ENCODE peak calls at places on chromosome 1, in nine cellular contexts. R is epithelial cell of esophagus, T is fibroblast of lung, A is retinal pigment epithelial cell, N is GM10248, E is left ventricle myocardium inferior, D is psoas muscle, P is heart right ventricle, Y is HepG2. Z is an unnamed sample.

GRCh38 chr1:183630748-183631147 is 4.8 kb downstream of the ARPC5 start:
- DNase-seq in R (no peak), T (peak), A (peak), N (no peak), E (no peak), D (no peak), P (no peak), Y (no peak), Z (peak)

GRCh38 chr1:44059956-44060355 is 28.7 kb upstream of the SLC6A9 start:
- DNase-seq in R (no peak), T (peak), A (no peak), N (no peak), E (no peak), D (no peak), P (no peak), Y (no peak), Z (peak)

GRCh38 chr1:85621430-85621829 is 40.9 kb downstream of the CCN1 start:
- DNase-seq in R (no peak), T (no peak), A (no peak), N (no peak), E (no peak), D (no peak), P (no peak), Y (no peak), Z (no peak)

GRCh38 chr1:154151311-154151710 is 3.6 kb downstream of the NUP210L start:
- DNase-seq in R (no peak), T (no peak), A (no peak), N (no peak), E (no peak), D (no peak), P (no peak), Y (no peak), Z (peak)

GRCh38 chr1:31470794-31471315 is 57.8 kb downstream of the SERINC2 start:
- DNase-seq in R (no peak), T (no peak), A (no peak), N (no peak), E (no peak), D (no peak), P (no peak), Y (no peak), Z (no peak)

GRCh38 chr1:91569411-91570104 is 68.9 kb downstream of the CDC7 start:
- DNase-seq in R (peak), T (peak), A (peak), N (no peak), E (peak), D (peak), P (peak), Y (no peak), Z (peak)

GRCh38 chr1:70034403-70034802 is 171.0 kb downstream of the LRRC40 start:
- DNase-seq in R (peak), T (peak), A (no peak), N (no peak), E (no peak), D (no peak), P (no peak), Y (peak), Z (peak)

GRCh38 chr1:230186003-230186863 is 119.2 kb downstream of the GALNT2 start:
- DNase-seq in R (peak), T (peak), A (peak), N (no peak), E (no peak), D (peak), P (no peak), Y (peak), Z (peak)

GRCh38 chr1:156102634-156103511 is 11.6 kb upstream of the LMNA start:
- DNase-seq in R (no peak), T (peak), A (no peak), N (no peak), E (no peak), D (no peak), P (no peak), Y (peak), Z (no peak)

GRCh38 chr1:188043536-188044245 is 1214.9 kb downstream of the PLA2G4A start:
- DNase-seq in R (peak), T (no peak), A (no peak), N (no peak), E (no peak), D (no peak), P (no peak), Y (no peak), Z (no peak)

GRCh38 chr1:55679971-55680370 is 464.8 kb upstream of the USP24 start:
- DNase-seq in R (no peak), T (peak), A (no peak), N (no peak), E (no peak), D (no peak), P (no peak), Y (no peak), Z (no peak)

GRCh38 chr1:21280011-21280471 is 10.2 kb downstream of the ECE1 start:
- DNase-seq in R (no peak), T (no peak), A (no peak), N (no peak), E (peak), D (no peak), P (peak), Y (no peak), Z (no peak)

GRCh38 chr1:62395291-62395690 is 41.6 kb upstream of the USP1 start:
- DNase-seq in R (no peak), T (no peak), A (no peak), N (no peak), E (no peak), D (no peak), P (no peak), Y (no peak), Z (no peak)

GRCh38 chr1:248825909-248826760 is at the start of gene SH3BP5L:
- DNase-seq in R (peak), T (peak), A (peak), N (peak), E (peak), D (peak), P (peak), Y (peak), Z (peak)
- TF ChIP-seq CTCF in R (peak), T (peak), A (peak), N (peak), E (peak), D (peak), P (peak), Y (peak), Z (peak)

GRCh38 chr1:9293512-9294439 is 1.1 kb downstream of the SPSB1 start:
- DNase-seq in R (peak), T (peak), A (no peak), N (peak), E (peak), D (no peak), P (peak), Y (no peak), Z (peak)

GRCh38 chr1:9295884-9296283 is 3.2 kb downstream of the SPSB1 start:
- DNase-seq in R (no peak), T (no peak), A (no peak), N (no peak), E (no peak), D (no peak), P (no peak), Y (no peak), Z (no peak)

GRCh38 chr1:9296850-9297249 is 4.2 kb downstream of the SPSB1 start:
- DNase-seq in R (no peak), T (no peak), A (no peak), N (no peak), E (no peak), D (peak), P (no peak), Y (no peak), Z (no peak)

GRCh38 chr1:9294440-9294773 is 1.7 kb downstream of the SPSB1 start:
- DNase-seq in R (peak), T (peak), A (no peak), N (no peak), E (no peak), D (no peak), P (no peak), Y (peak), Z (peak)

GRCh38 chr1:9294910-9295636 is 2.4 kb downstream of the SPSB1 start:
- DNase-seq in R (peak), T (peak), A (no peak), N (peak), E (peak), D (peak), P (no peak), Y (no peak), Z (no peak)
- TF ChIP-seq CTCF in R (no peak), T (peak), A (peak), N (no peak), E (no peak), D (no peak), P (no peak), Y (peak), Z (no peak)

GRCh38 chr1:12244585-12244984 is 14.8 kb downstream of the VPS13D start:
- DNase-seq in R (peak), T (no peak), A (no peak), N (no peak), E (no peak), D (no peak), P (no peak), Y (no peak), Z (no peak)

GRCh38 chr1:12246584-12246983 is 16.8 kb downstream of the VPS13D start:
- DNase-seq in R (no peak), T (no peak), A (no peak), N (no peak), E (no peak), D (no peak), P (no peak), Y (no peak), Z (no peak)

GRCh38 chr1:12245116-12245515 is 15.3 kb downstream of the VPS13D start:
- DNase-seq in R (no peak), T (no peak), A (no peak), N (no peak), E (no peak), D (no peak), P (no peak), Y (no peak), Z (no peak)

GRCh38 chr1:12245733-12246132 is 15.9 kb downstream of the VPS13D start:
- DNase-seq in R (no peak), T (no peak), A (no peak), N (no peak), E (no peak), D (no peak), P (no peak), Y (no peak), Z (no peak)

DNA sequence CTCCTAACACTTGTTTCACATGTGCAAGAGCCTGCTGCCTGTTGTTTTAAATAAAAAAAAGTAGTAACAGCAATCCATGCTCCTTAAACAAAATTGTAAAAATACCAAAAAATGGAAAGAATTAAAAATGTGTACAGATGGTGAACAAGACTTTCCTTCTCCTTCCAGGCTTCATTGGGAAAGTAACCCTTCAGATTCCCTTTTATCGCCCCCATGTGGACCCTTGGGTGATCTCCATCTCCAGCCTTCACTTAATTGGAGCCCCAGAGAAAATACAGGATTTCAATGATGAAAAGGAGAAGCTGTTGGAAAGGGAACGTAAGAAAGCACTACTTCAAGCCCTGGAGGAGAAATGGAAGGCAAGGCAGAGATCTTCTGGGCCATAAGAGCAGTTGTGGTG is 14.2 kb downstream of the VPS13D start:
- DNase-seq in R (peak), T (no peak), A (no peak), N (no peak), E (no peak), D (no peak), P (no peak), Y (no peak), Z (peak)
- TF ChIP-seq CTCF in R (peak), T (peak), A (peak), N (peak), E (peak), D (no peak), P (peak), Y (peak), Z (no peak)

GRCh38 chr1:205986291-205986690 is 16.9 kb downstream of the RAB7B start:
- DNase-seq in R (no peak), T (no peak), A (no peak), N (no peak), E (no peak), D (no peak), P (no peak), Y (no peak), Z (peak)
- TF ChIP-seq CTCF in R (peak), T (no peak), A (peak), N (no peak), E (no peak), D (no peak), P (peak), Y (no peak), Z (no peak)

GRCh38 chr1:9658186-9658585 is 6.7 kb downstream of the PIK3CD start:
- DNase-seq in R (no peak), T (no peak), A (no peak), N (no peak), E (no peak), D (no peak), P (no peak), Y (no peak), Z (no peak)
- TF ChIP-seq CTCF in R (no peak), T (no peak), A (no peak), N (no peak), E (no peak), D (no peak), P (no peak), Y (no peak), Z (no peak)

DNA sequence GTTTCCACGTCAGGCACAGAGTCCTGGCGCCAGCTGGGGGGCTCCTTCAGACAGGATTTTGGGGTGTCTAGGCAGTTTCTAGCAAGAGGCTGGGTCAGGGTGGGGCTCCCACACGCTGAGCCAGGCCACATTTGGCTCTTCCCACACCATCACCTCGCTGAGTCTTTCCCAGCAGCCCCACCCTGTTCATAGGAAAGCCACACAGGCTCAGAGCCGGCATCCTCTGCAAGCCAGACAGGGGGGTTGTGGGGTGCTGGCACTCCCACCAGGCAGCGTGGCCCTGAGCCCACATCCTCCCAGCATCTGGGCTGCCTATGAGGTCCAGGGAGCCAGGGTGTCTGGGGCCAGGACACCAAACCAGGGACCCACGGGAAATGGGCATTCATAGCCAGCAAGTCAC is 2.8 kb upstream of the GPR153 start:
- DNase-seq in R (no peak), T (no peak), A (no peak), N (no peak), E (no peak), D (no peak), P (no peak), Y (no peak), Z (no peak)
- TF ChIP-seq CTCF in R (no peak), T (no peak), A (no peak), N (no peak), E (no peak), D (no peak), P (no peak), Y (no peak), Z (no peak)

GRCh38 chr1:2875677-2876531 is 74.4 kb upstream of the TTC34 start:
- DNase-seq in R (no peak), T (no peak), A (no peak), N (no peak), E (peak), D (no peak), P (peak), Y (no peak), Z (no peak)
- TF ChIP-seq CTCF in R (no peak), T (no peak), A (peak), N (no peak), E (peak), D (peak), P (peak), Y (peak), Z (no peak)

Z was measured in MCF 10A.